ENCODE peak calls at places on chromosomes 16 and 17, in six cellular contexts. One of them, this sample, is unnamed.

GRCh38 chr16:57147381-57148191 is 38.3 kb downstream of the PSME3IP1 start:
- DNase-seq in neuronal stem cell: no peak
- DNase-seq in IMR-90: peak; percentile 46
- DNase-seq in mesendoderm: no peak
- DNase-seq in mesenchymal stem cell: no peak
- DNase-seq in H9: peak; percentile 45
- DNase-seq in this sample: no peak

GRCh38 chr16:87895641-87896141 is 26.4 kb upstream of the SLC7A5 start:
- DNase-seq in neuronal stem cell: no peak
- DNase-seq in H9: no peak
- DNase-seq in mesendoderm: no peak
- DNase-seq in IMR-90: peak; percentile 52
- DNase-seq in mesenchymal stem cell: peak; percentile 32
- DNase-seq in this sample: peak; percentile 34

GRCh38 chr17:43383372-43383771 is 15.4 kb upstream of the ARL4D start:
- DNase-seq in mesenchymal stem cell: no peak
- DNase-seq in H9: no peak
- DNase-seq in neuronal stem cell: no peak
- DNase-seq in IMR-90: no peak
- DNase-seq in mesendoderm: no peak
- DNase-seq in this sample: no peak

GRCh38 chr16:616771-617586 is 13.8 kb upstream of the WFIKKN1 start:
- DNase-seq in neuronal stem cell: no peak
- DNase-seq in mesendoderm: no peak
- DNase-seq in mesenchymal stem cell: no peak
- DNase-seq in IMR-90: no peak
- DNase-seq in H9: no peak
- DNase-seq in this sample: no peak

GRCh38 chr17:33292981-33293867 is at the start of gene ASIC2:
- DNase-seq in H9: peak; percentile 78
- DNase-seq in mesenchymal stem cell: peak; percentile 36
- DNase-seq in neuronal stem cell: peak; percentile 65
- DNase-seq in IMR-90: peak; percentile 4
- DNase-seq in mesendoderm: peak; percentile 75
- DNase-seq in this sample: peak; percentile 7

GRCh38 chr17:29145289-29146058 is 34.7 kb downstream of the MYO18A start:
- DNase-seq in mesenchymal stem cell: peak; percentile 84
- DNase-seq in IMR-90: peak; percentile 84
- DNase-seq in neuronal stem cell: no peak
- DNase-seq in mesendoderm: peak; percentile 93
- DNase-seq in H9: peak; percentile 92
- DNase-seq in this sample: peak; percentile 77

GRCh38 chr16:56771558-56772279 is 41.8 kb downstream of the NUP93 start:
- DNase-seq in IMR-90: peak; percentile 61
- DNase-seq in neuronal stem cell: no peak
- DNase-seq in mesenchymal stem cell: peak; percentile 37
- DNase-seq in mesendoderm: no peak
- DNase-seq in H9: no peak
- DNase-seq in this sample: no peak

GRCh38 chr17:17156511-17156910 is 49.6 kb downstream of the PLD6 start:
- DNase-seq in mesendoderm: no peak
- DNase-seq in IMR-90: peak; percentile 64
- DNase-seq in mesenchymal stem cell: no peak
- DNase-seq in H9: no peak
- DNase-seq in neuronal stem cell: no peak
- DNase-seq in this sample: no peak

GRCh38 chr17:73205326-73205980 is 12.6 kb downstream of the COG1 start:
- DNase-seq in mesendoderm: no peak
- DNase-seq in mesenchymal stem cell: no peak
- DNase-seq in H9: no peak
- DNase-seq in IMR-90: no peak
- DNase-seq in neuronal stem cell: no peak
- DNase-seq in this sample: no peak

GRCh38 chr16:29845656-29846055 is 17.4 kb downstream of the CDIPT start:
- DNase-seq in mesenchymal stem cell: no peak
- DNase-seq in IMR-90: no peak
- DNase-seq in H9: no peak
- DNase-seq in mesendoderm: no peak
- DNase-seq in neuronal stem cell: no peak
- DNase-seq in this sample: no peak

DNA sequence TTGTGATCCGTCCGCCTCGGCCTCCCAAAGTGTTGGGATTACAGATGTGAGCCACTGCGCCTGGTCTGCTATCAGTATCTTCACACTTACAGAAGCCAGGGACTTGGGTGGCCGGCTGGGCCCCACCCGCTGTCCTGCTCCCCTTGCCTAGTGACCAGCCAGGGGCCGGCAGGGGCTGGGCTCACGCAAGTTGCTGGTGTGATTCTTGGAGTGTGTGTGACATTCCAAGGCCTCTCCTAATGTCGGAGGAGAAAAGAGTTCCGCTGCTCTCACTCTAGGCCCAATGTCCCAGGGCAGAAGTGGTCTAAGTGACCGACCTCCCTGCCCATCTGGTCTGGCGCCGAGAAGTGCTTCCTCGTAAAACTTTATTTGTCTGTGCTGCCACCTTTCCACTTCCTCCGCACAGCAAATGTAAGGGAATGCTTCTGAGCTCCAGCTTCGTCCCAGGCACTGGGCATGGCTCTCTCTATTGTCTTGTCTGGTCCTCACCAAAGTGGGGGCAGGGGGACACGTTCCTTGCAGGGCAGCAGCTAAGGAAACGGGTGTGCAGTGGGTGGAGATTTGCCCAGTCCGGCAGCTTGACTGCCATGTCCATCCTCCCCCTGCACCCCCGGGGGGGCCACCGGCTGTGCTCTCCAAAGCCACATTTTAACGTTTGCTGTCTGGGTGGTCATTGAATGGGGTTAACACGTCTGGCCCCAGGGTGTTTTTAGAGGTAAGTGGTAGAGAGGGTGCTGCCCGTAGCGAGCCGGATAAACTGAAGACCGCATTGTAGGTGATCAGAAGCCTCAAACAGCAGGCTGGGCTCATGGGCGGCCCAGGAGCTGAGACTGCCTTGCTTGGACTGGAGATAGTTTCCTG is 7.8 kb upstream of the GSE1 start:
- DNase-seq in neuronal stem cell: no peak
- DNase-seq in mesenchymal stem cell: no peak
- DNase-seq in IMR-90: no peak
- DNase-seq in mesendoderm: peak; percentile 81
- DNase-seq in H9: no peak
- DNase-seq in this sample: no peak
- H2BK120ac ChIP-seq in neuronal stem cell: no peak overlapping the region
- H2BK120ac ChIP-seq in mesenchymal stem cell: no peak overlapping the region
- H2BK120ac ChIP-seq in IMR-90: no peak overlapping the region
- H2BK120ac ChIP-seq in mesendoderm: no peak overlapping the region
- H2BK120ac ChIP-seq in H9: no peak overlapping the region
- H2BK120ac ChIP-seq in this sample: no peak overlapping the region

GRCh38 chr17:79391376-79391775 is 219.5 kb downstream of the RBFOX3 start:
- DNase-seq in mesendoderm: no peak
- DNase-seq in H9: no peak
- DNase-seq in mesenchymal stem cell: no peak
- DNase-seq in IMR-90: no peak
- DNase-seq in neuronal stem cell: no peak
- DNase-seq in this sample: no peak

GRCh38 chr17:79388556-79389295 is 222.1 kb downstream of the RBFOX3 start:
- DNase-seq in neuronal stem cell: peak; percentile 46
- DNase-seq in mesendoderm: peak; percentile 65
- DNase-seq in IMR-90: peak; percentile 27
- DNase-seq in mesenchymal stem cell: peak; percentile 16
- DNase-seq in H9: peak; percentile 90
- DNase-seq in this sample: peak; percentile 56

GRCh38 chr17:79387783-79388182 is 223.1 kb downstream of the RBFOX3 start:
- DNase-seq in mesendoderm: no peak
- DNase-seq in H9: no peak
- DNase-seq in neuronal stem cell: no peak
- DNase-seq in mesenchymal stem cell: no peak
- DNase-seq in IMR-90: no peak
- DNase-seq in this sample: no peak

GRCh38 chr17:79391808-79392233 is 219.0 kb downstream of the RBFOX3 start:
- DNase-seq in IMR-90: peak; percentile 53
- DNase-seq in mesenchymal stem cell: peak; percentile 50
- DNase-seq in mesendoderm: peak; percentile 81
- DNase-seq in neuronal stem cell: peak; percentile 85
- DNase-seq in H9: peak; percentile 94
- DNase-seq in this sample: peak; percentile 85

GRCh38 chr17:79389896-79390295 is 221.0 kb downstream of the RBFOX3 start:
- DNase-seq in neuronal stem cell: no peak
- DNase-seq in IMR-90: no peak
- DNase-seq in mesendoderm: no peak
- DNase-seq in H9: no peak
- DNase-seq in mesenchymal stem cell: no peak
- DNase-seq in this sample: no peak
- H3K23ac ChIP-seq in neuronal stem cell: no peak overlapping the region
- H3K23ac ChIP-seq in IMR-90: no peak overlapping the region
- H3K23ac ChIP-seq in mesendoderm: no peak overlapping the region
- H3K23ac ChIP-seq in H9: no peak overlapping the region
- H3K23ac ChIP-seq in mesenchymal stem cell: no peak overlapping the region
- H3K23ac ChIP-seq in this sample: no peak overlapping the region

DNA sequence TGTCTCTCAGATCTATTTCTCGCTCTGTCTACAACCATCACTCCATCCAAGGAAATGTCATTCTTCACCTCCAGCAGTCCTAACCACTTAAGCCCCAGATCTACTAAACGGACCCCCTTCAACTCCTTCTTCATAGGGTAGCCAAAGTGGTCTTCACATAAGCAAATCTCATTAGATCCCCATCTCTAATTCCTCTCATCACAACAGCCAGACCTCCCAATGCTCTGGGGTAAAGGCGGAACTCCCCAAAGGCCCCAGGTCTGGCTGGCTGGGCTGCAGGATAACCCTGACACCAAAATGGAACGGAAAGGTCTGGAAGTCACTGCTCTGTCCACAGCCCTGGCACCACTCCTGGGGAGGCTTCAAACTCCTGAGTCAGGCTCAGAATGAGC is 11.1 kb downstream of the ST3GAL2 start:
- DNase-seq in mesendoderm: no peak
- DNase-seq in H9: no peak
- DNase-seq in neuronal stem cell: no peak
- DNase-seq in IMR-90: no peak
- DNase-seq in mesenchymal stem cell: no peak
- DNase-seq in this sample: no peak
- H2BK120ac ChIP-seq in mesendoderm: peak overlapping the region; percentile 83
- H2BK120ac ChIP-seq in H9: peak overlapping the region; percentile 65
- H2BK120ac ChIP-seq in neuronal stem cell: no peak overlapping the region
- H2BK120ac ChIP-seq in IMR-90: peak overlapping the region; percentile 74
- H2BK120ac ChIP-seq in mesenchymal stem cell: peak overlapping the region; percentile 96
- H2BK120ac ChIP-seq in this sample: peak overlapping the region; percentile 9

DNA sequence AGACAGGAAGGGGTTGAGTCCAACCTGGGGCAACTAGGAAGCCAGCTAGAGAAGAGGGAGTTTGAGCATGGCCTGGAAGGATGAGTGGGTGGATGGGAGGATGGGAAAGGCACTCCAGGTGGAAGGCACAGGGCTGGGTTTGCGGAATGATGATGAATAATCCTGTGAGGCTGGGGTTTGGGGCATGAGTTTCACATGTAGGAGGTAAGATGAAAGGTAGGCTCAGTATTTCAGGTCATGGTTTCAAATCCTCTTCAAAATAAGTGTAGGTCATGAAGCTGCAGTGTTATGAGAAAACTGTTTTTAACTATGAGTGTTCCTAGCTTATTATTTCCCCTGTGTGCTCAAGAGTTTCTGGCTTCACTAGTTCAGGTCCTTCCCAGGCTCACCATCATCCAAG is 130.3 kb downstream of the SKAP1 start:
- DNase-seq in mesendoderm: no peak
- DNase-seq in H9: no peak
- DNase-seq in neuronal stem cell: no peak
- DNase-seq in IMR-90: no peak
- DNase-seq in mesenchymal stem cell: no peak
- DNase-seq in this sample: no peak
- H3K23ac ChIP-seq in mesendoderm: no peak overlapping the region
- H3K23ac ChIP-seq in H9: no peak overlapping the region
- H3K23ac ChIP-seq in neuronal stem cell: no peak overlapping the region
- H3K23ac ChIP-seq in IMR-90: no peak overlapping the region
- H3K23ac ChIP-seq in mesenchymal stem cell: no peak overlapping the region
- H3K23ac ChIP-seq in this sample: no peak overlapping the region

GRCh38 chr17:14355556-14355955 is 54.7 kb downstream of the HS3ST3B1 start:
- DNase-seq in H9: no peak
- DNase-seq in mesendoderm: peak; percentile 65
- DNase-seq in IMR-90: no peak
- DNase-seq in mesenchymal stem cell: peak; percentile 32
- DNase-seq in neuronal stem cell: no peak
- DNase-seq in this sample: peak; percentile 38
- H2BK120ac ChIP-seq in H9: no peak overlapping the region
- H2BK120ac ChIP-seq in mesendoderm: no peak overlapping the region
- H2BK120ac ChIP-seq in IMR-90: no peak overlapping the region
- H2BK120ac ChIP-seq in mesenchymal stem cell: no peak overlapping the region
- H2BK120ac ChIP-seq in neuronal stem cell: no peak overlapping the region
- H2BK120ac ChIP-seq in this sample: no peak overlapping the region

DNA sequence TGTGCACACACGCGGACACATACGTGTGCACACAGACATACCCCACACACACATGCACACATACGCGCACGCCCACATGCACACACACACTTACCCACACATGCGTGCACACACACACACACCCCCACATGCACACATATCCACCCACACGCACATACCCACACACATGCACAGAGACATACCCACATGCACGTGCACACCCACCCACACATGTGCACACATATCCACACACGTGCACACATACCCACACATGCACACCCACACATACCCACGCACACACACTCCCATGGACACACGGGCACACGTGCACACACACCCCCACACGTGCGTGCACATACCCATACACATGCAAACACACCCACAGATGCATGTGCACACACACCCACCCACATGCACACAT is 27.2 kb upstream of the PVALEF start:
- DNase-seq in H9: no peak
- DNase-seq in neuronal stem cell: no peak
- DNase-seq in mesenchymal stem cell: no peak
- DNase-seq in IMR-90: no peak
- DNase-seq in mesendoderm: no peak
- DNase-seq in this sample: no peak
- H3K23ac ChIP-seq in H9: no peak overlapping the region
- H3K23ac ChIP-seq in neuronal stem cell: peak overlapping the region; percentile 94
- H3K23ac ChIP-seq in mesenchymal stem cell: no peak overlapping the region
- H3K23ac ChIP-seq in IMR-90: no peak overlapping the region
- H3K23ac ChIP-seq in mesendoderm: no peak overlapping the region
- H3K23ac ChIP-seq in this sample: peak overlapping the region; percentile 1

DNA sequence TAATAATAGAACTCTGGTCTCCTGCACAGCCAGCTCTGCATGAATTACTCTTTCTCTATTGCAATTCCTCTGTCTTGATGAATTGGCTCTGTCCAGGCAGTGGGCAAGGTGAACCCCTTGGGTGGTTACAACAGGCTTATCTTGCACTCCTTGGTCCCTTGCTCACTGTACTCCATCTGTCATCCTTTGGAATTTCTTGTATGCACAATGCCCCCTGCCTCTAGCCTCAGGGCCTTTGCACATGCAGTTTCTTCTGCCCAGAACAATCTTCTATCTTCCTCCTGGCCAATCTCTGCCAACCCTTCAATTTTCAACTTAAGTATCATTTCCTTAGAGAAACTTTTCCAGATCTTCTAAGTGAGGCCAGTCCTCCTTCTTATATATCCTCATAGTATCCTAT is 114.7 kb upstream of the NLRP1 start:
- DNase-seq in IMR-90: no peak
- DNase-seq in neuronal stem cell: no peak
- DNase-seq in mesendoderm: no peak
- DNase-seq in H9: no peak
- DNase-seq in mesenchymal stem cell: no peak
- DNase-seq in this sample: no peak
- H2BK120ac ChIP-seq in IMR-90: no peak overlapping the region
- H2BK120ac ChIP-seq in neuronal stem cell: no peak overlapping the region
- H2BK120ac ChIP-seq in mesendoderm: no peak overlapping the region
- H2BK120ac ChIP-seq in H9: no peak overlapping the region
- H2BK120ac ChIP-seq in mesenchymal stem cell: no peak overlapping the region
- H2BK120ac ChIP-seq in this sample: no peak overlapping the region

This sample was measured in trophoblast cell.